ENCODE peak calls at places on chromosomes 4 and X, in nine cellular contexts. B is colonic mucosa; L is naive thymus-derived CD4-positive, alpha-beta T cell; V is thoracic aorta; X is cardiac muscle cell; A is pancreas; Z is HepG2; M is right lobe of liver; I is Panc1. O is an unnamed sample. For H3K9me3 and H3K4me1, the result is how much of the 10 kb centered on the place peaks cover.

GRCh38 chrX:19839770-19840254 is 47.6 kb downstream of the SH3KBP1 start:
- DNase-seq in B (no peak), L (no peak), X (no peak), V (no peak), Z (no peak), I (no peak), M (no peak), A (no peak), O (no peak)

GRCh38 chr4:79865253-79865652 is 207.8 kb downstream of the ANTXR2 start:
- DNase-seq in L (no peak), A (no peak), B (no peak), V (no peak), I (no peak), M (no peak), Z (no peak), X (peak), O (no peak)

GRCh38 chr4:112120021-112120420 is 25.2 kb upstream of the FAM241A start:
- DNase-seq in L (no peak), V (no peak), B (no peak), A (no peak), X (no peak), Z (no peak), M (no peak), I (no peak), O (no peak)

GRCh38 chr4:14857475-14857874 is 144.8 kb upstream of the CPEB2 start:
- DNase-seq in M (no peak), V (no peak), I (no peak), L (no peak), B (no peak), Z (no peak), A (no peak), X (no peak), O (no peak)

GRCh38 chr4:82268050-82268825 is 105.6 kb downstream of the HNRNPD start:
- DNase-seq in I (peak), M (peak), X (peak), V (no peak), A (no peak), Z (peak), L (no peak), B (peak), O (no peak)

GRCh38 chr4:3073158-3074077 is 920 bp downstream of the HTT-AS start:
- DNase-seq in M (peak), A (peak), I (no peak), L (no peak), X (no peak), Z (peak), V (no peak), B (peak), O (no peak)

GRCh38 chr4:16794816-16795445 is 103.5 kb downstream of the LDB2 start:
- DNase-seq in A (no peak), I (no peak), M (peak), V (no peak), Z (peak), X (peak), B (peak), L (no peak), O (no peak)

GRCh38 chr4:5638976-5639375 is 69.4 kb downstream of the EVC2 start:
- DNase-seq in X (peak), Z (no peak), M (no peak), L (no peak), B (no peak), V (no peak), A (no peak), I (no peak), O (no peak)

GRCh38 chrX:41381685-41382084 is 47.7 kb downstream of the DDX3X start:
- DNase-seq in V (no peak), B (peak), X (peak), I (no peak), Z (peak), M (peak), L (no peak), A (no peak), O (peak)

GRCh38 chr4:85928775-85929585 is 430.9 kb downstream of the MAPK10 start:
- DNase-seq in V (no peak), I (no peak), Z (peak), A (no peak), L (no peak), B (peak), X (peak), M (peak), O (no peak)

GRCh38 chrX:154352012-154352401 is 22.4 kb downstream of the FLNA start:
- DNase-seq in X (peak), L (no peak), M (no peak), I (no peak), Z (no peak), B (no peak), V (no peak), A (peak), O (no peak)

GRCh38 chrX:154351183-154352011 is 23.0 kb downstream of the FLNA start:
- DNase-seq in Z (no peak), B (no peak), L (no peak), M (no peak), V (no peak), I (no peak), X (peak), A (no peak), O (peak)

GRCh38 chrX:154354013-154354412 is 20.4 kb downstream of the FLNA start:
- DNase-seq in B (no peak), L (no peak), Z (no peak), A (peak), X (no peak), M (no peak), I (no peak), V (no peak), O (no peak)

GRCh38 chrX:154353172-154353843 is 21.1 kb downstream of the FLNA start:
- DNase-seq in L (no peak), A (peak), I (no peak), B (no peak), X (no peak), Z (no peak), M (no peak), V (no peak), O (no peak)

DNA sequence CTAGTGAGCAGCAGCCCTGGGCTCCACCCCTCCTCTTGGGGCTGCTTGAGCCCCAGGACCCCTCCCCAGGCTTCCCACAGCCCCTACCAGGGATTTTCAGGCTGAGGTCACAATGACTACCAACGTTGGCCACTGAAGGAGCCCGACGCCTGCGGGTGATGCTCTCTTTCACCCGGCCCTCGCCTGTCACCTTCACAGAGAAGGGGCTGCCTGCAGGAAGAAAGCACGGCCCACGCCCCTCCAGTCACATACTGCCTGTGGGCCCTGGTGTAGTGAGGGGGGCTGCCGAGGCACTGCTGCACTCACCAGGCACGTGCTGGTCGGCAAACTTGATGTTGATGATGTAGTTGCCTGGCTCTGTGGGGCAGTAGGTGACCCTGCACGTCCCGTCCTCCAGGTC is 22.0 kb downstream of the FLNA start:
- DNase-seq in X (peak), Z (no peak), V (no peak), A (peak), I (no peak), L (no peak), M (no peak), B (no peak), O (no peak)
- H3K9me3 ChIP-seq in X (under half), Z (under half), V (under half), A (under half), I (under half), L (under half), M (under half), B (under half), O (under half)

GRCh38 chr4:123415977-123416376 is 19.4 kb downstream of the SPRY1 start:
- DNase-seq in B (no peak), I (no peak), A (no peak), M (no peak), L (no peak), V (no peak), Z (peak), X (peak), O (no peak)

GRCh38 chr4:123419885-123420743 is 23.5 kb downstream of the SPRY1 start:
- DNase-seq in A (no peak), L (no peak), V (no peak), B (no peak), M (no peak), X (no peak), Z (no peak), I (no peak), O (no peak)

GRCh38 chr4:123417813-123418212 is 21.2 kb downstream of the SPRY1 start:
- DNase-seq in Z (no peak), M (no peak), I (no peak), L (no peak), V (no peak), B (no peak), X (no peak), A (no peak), O (no peak)

GRCh38 chr4:123416462-123416861 is 19.9 kb downstream of the SPRY1 start:
- DNase-seq in L (no peak), M (no peak), I (no peak), A (no peak), V (no peak), B (no peak), X (no peak), Z (no peak), O (no peak)

DNA sequence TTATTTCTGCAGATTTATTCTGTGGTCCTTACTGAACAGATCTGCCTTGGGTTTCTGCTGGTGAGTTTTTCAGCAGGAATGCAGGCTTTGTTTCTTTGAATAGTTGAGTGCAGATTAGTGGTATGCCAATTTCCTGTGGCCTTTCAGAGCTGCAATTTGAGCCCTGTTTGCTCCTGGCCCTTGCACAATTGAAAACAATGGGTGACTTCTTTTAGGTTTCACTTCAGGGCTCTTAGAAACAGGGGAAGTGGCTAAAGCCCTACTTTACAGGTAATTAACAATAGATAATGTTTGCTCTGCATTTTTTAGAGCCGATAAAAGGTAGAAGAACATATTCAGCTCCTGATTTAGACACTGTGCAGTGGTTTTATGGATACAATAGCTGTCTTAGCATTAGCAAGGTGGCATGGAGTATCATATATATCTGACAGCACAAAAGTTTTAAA is 21.9 kb downstream of the SPRY1 start:
- DNase-seq in L (no peak), V (no peak), Z (peak), M (no peak), A (no peak), B (no peak), X (peak), I (no peak), O (no peak)
- H3K4me3 ChIP-seq in L (no peak), V (peak), Z (no peak), M (no peak), A (no peak), B (no peak), X (no peak), I (peak), O (no peak)

DNA sequence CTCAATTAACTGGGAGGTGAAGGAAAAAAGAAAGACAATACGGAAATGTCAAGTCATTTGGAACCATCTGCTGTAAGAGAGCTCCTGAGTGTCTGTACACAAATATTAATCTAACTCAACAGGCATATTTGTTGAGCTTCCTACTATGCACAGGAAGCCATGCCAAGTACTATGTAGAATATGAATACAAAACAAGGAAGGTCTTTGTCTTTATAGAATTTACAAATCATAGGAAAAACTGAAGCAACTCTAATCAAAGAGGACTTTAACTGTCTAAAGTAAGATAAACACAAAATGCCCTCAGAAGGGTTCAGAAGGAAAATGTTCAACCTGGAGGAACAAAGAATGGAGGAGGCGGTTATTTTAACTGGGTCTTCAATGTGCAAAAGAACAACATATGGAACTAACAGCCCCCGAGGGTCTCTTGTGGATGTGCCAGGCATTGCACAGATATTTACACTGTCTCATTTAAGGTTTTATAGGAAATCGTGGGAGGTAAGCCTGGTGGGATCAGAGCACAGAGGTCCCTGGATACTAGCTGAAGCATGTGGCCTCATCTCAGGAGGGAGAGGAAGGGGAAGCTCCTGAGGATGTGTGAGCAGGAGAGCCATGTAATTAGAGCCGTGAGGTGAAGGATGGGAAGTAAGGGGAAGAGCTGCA is 5.8 kb downstream of the FAM114A1 start:
- DNase-seq in L (no peak), V (no peak), I (no peak), X (no peak), M (no peak), B (no peak), A (no peak), Z (peak), O (no peak)
- H3K4me1 ChIP-seq in L (under half), V (under half), I (under half), X (under half), M (under half), B (under half), A (under half), Z (half or more), O (under half)

DNA sequence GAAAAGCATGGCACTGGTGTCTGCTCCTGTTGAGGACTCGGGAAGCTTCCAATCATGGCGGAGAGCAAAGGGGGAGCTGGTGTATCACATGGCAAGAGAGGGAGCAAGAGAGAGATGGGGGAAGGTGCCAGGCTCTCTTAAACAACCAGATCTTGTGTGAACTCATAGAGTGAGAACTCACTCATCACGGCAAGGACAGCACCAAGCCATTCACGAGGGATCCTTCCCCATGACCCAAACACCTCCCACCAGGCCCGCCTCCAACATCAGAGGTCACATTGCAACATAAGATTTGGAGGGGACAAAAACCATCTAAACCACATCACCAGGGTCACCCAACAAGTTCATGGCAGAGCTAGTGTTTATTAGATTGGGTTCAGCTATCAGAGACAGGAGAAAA is 218.7 kb upstream of the BCOR start:
- DNase-seq in X (no peak), V (no peak), M (no peak), A (no peak), L (no peak), Z (no peak), B (no peak), I (no peak), O (no peak)
- H3K9me3 ChIP-seq in X (under half), V (under half), M (under half), A (under half), L (under half), Z (under half), B (under half), I (under half), O (under half)